ENCODE peak calls at places on chromosomes 13 and 19, in nine cellular contexts. H is MM.1S; P is bronchial epithelial cell; G is astrocyte of the cerebellum; U is Calu3; M is lung; X is lower leg skin; R is CD8-positive, alpha-beta memory T cell; I is uterus. A is an unnamed sample.

GRCh38 chr19:7986321-7987083 is 18.9 kb downstream of the ELAVL1 start:
- DNase-seq in H (no peak), P (peak; percentile 83), G (peak; percentile 43), U (no peak), M (no peak), X (no peak), R (no peak), I (no peak), A (no peak)

GRCh38 chr13:98959775-98960325 is 18.0 kb downstream of the DOCK9 start:
- DNase-seq in H (no peak), P (no peak), G (no peak), U (no peak), M (no peak), X (peak; percentile 54), R (no peak), I (no peak), A (peak; percentile 96)

GRCh38 chr19:7199613-7200533 is 94.3 kb downstream of the INSR start:
- DNase-seq in H (no peak), P (no peak), G (no peak), U (peak; percentile 22), M (no peak), X (no peak), R (no peak), I (no peak), A (no peak)

GRCh38 chr13:59346861-59347470 is 816.8 kb downstream of the DIAPH3 start:
- DNase-seq in H (no peak), P (no peak), G (no peak), U (no peak), M (no peak), X (no peak), R (no peak), I (no peak), A (no peak)

GRCh38 chr19:4401482-4402170 is 814 bp upstream of the CHAF1A start:
- DNase-seq in H (no peak), P (no peak), G (no peak), U (no peak), M (no peak), X (no peak), R (no peak), I (no peak), A (no peak)

GRCh38 chr13:68927387-68928026 is 1180.1 kb upstream of the ATXN8OS start:
- DNase-seq in H (peak; percentile 16), P (peak; percentile 3), G (peak; percentile 32), U (peak; percentile 2), M (no peak), X (no peak), R (no peak), I (no peak), A (no peak)

GRCh38 chr13:106102776-106103175 is 432.7 kb downstream of the EFNB2 start:
- DNase-seq in H (no peak), P (no peak), G (no peak), U (no peak), M (no peak), X (no peak), R (no peak), I (no peak), A (no peak)

GRCh38 chr19:48139053-48139452 is 28.4 kb upstream of the PLA2G4C start:
- DNase-seq in H (no peak), P (no peak), G (no peak), U (no peak), M (no peak), X (no peak), R (no peak), I (no peak), A (no peak)

GRCh38 chr19:8639821-8640401 is 9.5 kb downstream of the NFILZ start:
- DNase-seq in H (no peak), P (no peak), G (no peak), U (no peak), M (no peak), X (no peak), R (no peak), I (no peak), A (no peak)

GRCh38 chr19:13995878-13996765 is 10.0 kb downstream of the RFX1 start:
- DNase-seq in H (no peak), P (no peak), G (no peak), U (no peak), M (no peak), X (no peak), R (no peak), I (no peak), A (no peak)

GRCh38 chr13:100588350-100589177 is at the start of gene GGACT:
- DNase-seq in H (peak; percentile 80), P (peak; percentile 32), G (no peak), U (peak; percentile 64), M (peak; percentile 69), X (peak; percentile 93), R (peak; percentile 87), I (peak; percentile 46), A (no peak)

GRCh38 chr13:28582225-28582891 is 76.6 kb upstream of the POMP start:
- DNase-seq in H (no peak), P (no peak), G (no peak), U (no peak), M (no peak), X (no peak), R (no peak), I (no peak), A (no peak)

GRCh38 chr19:11154683-11155047 is 917 bp downstream of the SPC24 start:
- DNase-seq in H (no peak), P (no peak), G (no peak), U (no peak), M (no peak), X (no peak), R (no peak), I (no peak), A (no peak)

GRCh38 chr19:42105358-42105757 is 26.9 kb downstream of the POU2F2 start:
- DNase-seq in H (no peak), P (no peak), G (no peak), U (no peak), M (no peak), X (no peak), R (no peak), I (no peak), A (no peak)

GRCh38 chr19:55626350-55626749 is 2.0 kb upstream of the ZNF784 start:
- DNase-seq in H (no peak), P (no peak), G (no peak), U (no peak), M (no peak), X (no peak), R (peak; percentile 77), I (no peak), A (no peak)

GRCh38 chr19:55624109-55625003 is at the start of gene ZNF784:
- DNase-seq in H (peak; percentile 93), P (peak; percentile 70), G (peak; percentile 80), U (peak; percentile 97), M (peak; percentile 91), X (peak; percentile 99), R (peak; percentile 96), I (peak; percentile 93), A (peak; percentile 50)

A was measured in NCI-H524 treated with DMSO at 0.1 percent for 48 hours.